ENCODE peak calls at places on chromosomes 6 and 20, in seven cellular contexts. C is brain microvascular endothelial cell; G is BJ; H is mammary epithelial cell; F is CD4-positive, alpha-beta T cell; Y is NB4; I is fibroblast of lung. E is an unnamed sample.

GRCh38 chr20:8434326-8434876 is 302.3 kb downstream of the PLCB1 start:
- DNase-seq in G (no peak), F (no peak), H (no peak), C (no peak), I (no peak), Y (peak), E (no peak)

GRCh38 chr6:100467144-100468012 is 2.7 kb upstream of the SIM1 start:
- DNase-seq in G (no peak), I (no peak), H (no peak), F (no peak), C (no peak), Y (no peak), E (no peak)

GRCh38 chr6:147506704-147507114 is 1.8 kb upstream of the SAMD5 start:
- DNase-seq in H (peak), Y (peak), F (no peak), G (no peak), I (peak), C (peak), E (peak)

GRCh38 chr6:138576303-138576702 is 77.0 kb upstream of the NHSL1 start:
- DNase-seq in I (no peak), Y (no peak), H (no peak), F (no peak), G (no peak), C (no peak), E (no peak)

GRCh38 chr6:155448823-155449789 is 6.5 kb downstream of the NOX3 start:
- DNase-seq in Y (no peak), C (no peak), G (no peak), F (no peak), I (peak), H (no peak), E (no peak)

GRCh38 chr6:152093711-152094110 is 286.2 kb downstream of the ESR1 start:
- DNase-seq in G (no peak), H (no peak), C (no peak), Y (no peak), F (no peak), I (no peak), E (no peak)

GRCh38 chr6:18212231-18212630 is 52.1 kb downstream of the DEK start:
- DNase-seq in C (no peak), G (no peak), F (no peak), I (no peak), H (no peak), Y (no peak), E (no peak)

GRCh38 chr6:150857906-150858365 is 7.6 kb upstream of the MTHFD1L start:
- DNase-seq in G (no peak), H (no peak), Y (no peak), C (no peak), I (no peak), F (no peak), E (no peak)

GRCh38 chr6:136069119-136069518 is 181.0 kb downstream of the MTFR2 start:
- DNase-seq in Y (no peak), C (peak), I (peak), G (no peak), H (peak), F (no peak), E (peak)

GRCh38 chr6:133623621-133624020 is 265.3 kb upstream of the TCF21 start:
- DNase-seq in C (no peak), H (no peak), I (no peak), Y (no peak), F (no peak), G (no peak), E (no peak)

GRCh38 chr6:169997930-169998218 is 246.5 kb downstream of the ERMARD start:
- DNase-seq in C (no peak), Y (peak), G (no peak), F (no peak), I (no peak), H (no peak), E (no peak)

GRCh38 chr6:25880601-25881000 is 6.6 kb upstream of the SLC17A3 start:
- DNase-seq in I (no peak), C (no peak), H (no peak), G (no peak), Y (no peak), F (no peak), E (no peak)

GRCh38 chr6:81988871-81989270 is 236.4 kb upstream of the TENT5A start:
- DNase-seq in G (no peak), I (no peak), F (no peak), C (no peak), H (no peak), Y (no peak), E (no peak)

GRCh38 chr6:99446076-99446475 is 21.0 kb upstream of the PNISR start:
- DNase-seq in Y (no peak), H (no peak), C (no peak), I (no peak), F (no peak), G (no peak), E (no peak)

GRCh38 chr6:144077881-144078280 is 17.5 kb downstream of the SF3B5 start:
- DNase-seq in F (no peak), C (no peak), Y (no peak), H (no peak), I (no peak), G (no peak), E (no peak)

GRCh38 chr6:160733045-160733646 is 31.1 kb downstream of the PLG start:
- DNase-seq in G (no peak), C (peak), Y (peak), H (peak), I (peak), F (no peak), E (peak)

GRCh38 chr6:160735523-160735922 is 33.5 kb downstream of the PLG start:
- DNase-seq in G (no peak), H (no peak), Y (no peak), I (no peak), F (no peak), C (no peak), E (no peak)

GRCh38 chr6:160734627-160735026 is 32.6 kb downstream of the PLG start:
- DNase-seq in I (no peak), H (no peak), F (no peak), C (no peak), Y (no peak), G (no peak), E (no peak)

DNA sequence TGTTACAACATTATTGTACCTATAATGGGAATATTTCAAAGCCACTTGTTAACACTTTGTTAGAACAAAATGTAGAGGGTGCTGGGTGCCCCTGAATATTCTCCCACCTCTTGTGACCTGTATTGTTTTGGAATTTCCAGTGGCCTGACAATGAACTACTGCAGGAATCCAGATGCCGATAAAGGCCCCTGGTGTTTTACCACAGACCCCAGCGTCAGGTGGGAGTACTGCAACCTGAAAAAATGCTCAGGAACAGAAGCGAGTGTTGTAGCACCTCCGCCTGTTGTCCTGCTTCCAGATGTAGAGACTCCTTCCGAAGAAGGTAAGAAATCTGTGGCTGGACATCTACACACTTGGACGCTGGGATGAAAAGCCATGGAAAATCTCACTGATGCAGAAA is 28.9 kb downstream of the PLG start:
- DNase-seq in G (no peak), C (peak), F (no peak), I (no peak), H (peak), Y (peak), E (no peak)
- TF ChIP-seq CTCF in G (no peak), C (no peak), F (no peak), I (peak), H (peak), Y (peak), E (peak)

GRCh38 chr6:36516559-36516958 is 30.7 kb downstream of the STK38 start:
- DNase-seq in I (no peak), C (no peak), G (no peak), H (no peak), F (no peak), Y (no peak), E (no peak)

GRCh38 chr6:36519352-36519751 is 27.9 kb downstream of the STK38 start:
- DNase-seq in G (no peak), F (no peak), C (no peak), Y (no peak), I (no peak), H (no peak), E (no peak)

GRCh38 chr6:36516991-36517390 is 30.3 kb downstream of the STK38 start:
- DNase-seq in Y (no peak), G (no peak), C (no peak), I (no peak), F (no peak), H (no peak), E (no peak)

GRCh38 chr6:36515844-36516243 is 31.4 kb downstream of the STK38 start:
- DNase-seq in Y (no peak), F (no peak), G (no peak), H (no peak), C (no peak), I (no peak), E (no peak)

GRCh38 chr6:36517408-36517807 is 29.9 kb downstream of the STK38 start:
- DNase-seq in I (no peak), Y (no peak), C (no peak), F (no peak), G (no peak), H (no peak), E (no peak)
- TF ChIP-seq CTCF in I (no peak), Y (no peak), C (no peak), F (no peak), G (no peak), H (no peak), E (no peak)

DNA sequence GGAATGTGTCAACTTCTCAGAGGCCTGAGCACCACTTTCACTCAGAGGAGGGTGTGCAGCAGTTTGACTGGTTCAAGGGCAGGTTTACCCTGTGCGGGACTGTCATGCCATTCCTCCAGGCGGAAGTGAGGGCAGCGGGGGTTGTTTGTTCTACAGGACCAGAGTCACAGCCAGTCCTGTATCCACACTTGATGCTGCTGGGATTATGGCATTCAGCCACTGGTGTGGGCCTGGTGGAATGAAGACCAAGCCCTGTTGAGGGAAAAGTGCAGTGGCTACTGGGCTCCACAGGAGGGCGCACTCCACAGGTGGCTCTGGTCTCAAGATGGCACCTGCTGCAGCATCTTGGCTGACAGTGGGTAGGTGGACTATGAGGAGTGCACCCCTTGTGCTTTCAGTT is 14.8 kb downstream of the SEMG2 start:
- DNase-seq in G (no peak), C (no peak), H (no peak), F (no peak), I (no peak), Y (no peak), E (no peak)
- TF ChIP-seq CTCF in G (peak), C (peak), H (peak), F (no peak), I (peak), Y (peak), E (peak)

DNA sequence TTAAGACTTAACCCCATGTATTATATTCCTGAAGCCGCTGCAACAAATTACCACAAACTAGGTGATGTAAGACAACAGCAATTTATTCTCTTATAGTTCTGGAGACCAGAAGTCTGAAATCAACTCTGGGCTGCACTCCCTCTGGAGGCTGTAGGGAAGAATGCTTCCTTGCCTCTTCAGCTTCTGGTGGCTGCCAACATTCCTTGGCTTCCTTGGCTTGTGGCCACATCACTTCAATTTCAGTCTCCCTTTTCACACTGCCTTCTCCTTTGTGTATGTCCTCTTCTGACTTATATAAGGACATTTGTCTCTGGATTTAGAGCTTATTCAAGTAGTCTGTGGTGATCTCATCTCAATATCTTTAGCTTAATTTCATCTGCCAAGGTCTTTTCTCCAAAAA is 141.6 kb downstream of the DHX35 start:
- DNase-seq in I (peak), F (no peak), Y (no peak), G (no peak), H (no peak), C (no peak), E (no peak)
- TF ChIP-seq CTCF in I (no peak), F (no peak), Y (peak), G (no peak), H (no peak), C (peak), E (peak)

GRCh38 chr6:54697423-54697822 is 149.1 kb upstream of the FAM83B start:
- DNase-seq in F (no peak), G (no peak), I (no peak), C (no peak), Y (no peak), H (peak), E (no peak)
- TF ChIP-seq CTCF in F (no peak), G (peak), I (peak), C (peak), Y (no peak), H (peak), E (peak)

GRCh38 chr20:14334306-14334930 is 3.0 kb downstream of the FLRT3 start:
- DNase-seq in I (peak), Y (peak), F (no peak), H (peak), C (peak), G (no peak), E (no peak)
- TF ChIP-seq CTCF in I (peak), Y (peak), F (no peak), H (peak), C (peak), G (peak), E (no peak)

GRCh38 chr6:21128601-21129000 is 464.9 kb upstream of the SOX4 start:
- DNase-seq in G (no peak), I (no peak), H (no peak), F (no peak), Y (no peak), C (no peak), E (no peak)

GRCh38 chr6:21121737-21122136 is 471.8 kb upstream of the SOX4 start:
- DNase-seq in F (no peak), C (no peak), H (no peak), I (no peak), G (no peak), Y (no peak), E (no peak)

GRCh38 chr6:21123485-21124436 is 469.8 kb upstream of the SOX4 start:
- DNase-seq in H (no peak), C (no peak), F (no peak), G (no peak), Y (no peak), I (no peak), E (no peak)
- TF ChIP-seq CTCF in H (no peak), C (no peak), F (no peak), G (no peak), Y (no peak), I (no peak), E (no peak)

GRCh38 chr6:3258720-3259490 is at the start of gene PSMG4:
- DNase-seq in I (peak), F (peak), H (peak), Y (peak), C (peak), G (peak), E (peak)
- TF ChIP-seq CTCF in I (no peak), F (no peak), H (no peak), Y (no peak), C (no peak), G (no peak), E (no peak)

DNA sequence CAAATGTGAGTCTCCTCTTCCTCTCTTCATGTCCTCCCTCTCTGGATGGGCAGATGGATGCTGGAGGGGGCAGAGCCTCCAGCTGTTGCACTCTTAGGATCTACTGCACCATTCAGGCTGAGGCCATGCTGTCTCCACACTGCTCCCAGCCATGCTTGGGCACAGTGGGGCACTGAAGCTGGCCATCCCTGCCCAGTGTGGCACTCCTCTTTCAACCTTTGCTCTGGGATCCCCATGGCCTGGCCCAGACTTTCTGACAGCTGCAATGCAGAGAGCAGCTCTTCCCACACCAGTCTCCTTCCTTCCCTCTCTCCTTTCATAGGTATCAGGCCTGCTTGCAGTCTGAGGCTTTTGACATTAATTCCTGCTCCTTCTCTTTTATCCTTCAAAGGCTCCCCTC is 9.3 kb downstream of the KCNK17 start:
- DNase-seq in H (no peak), Y (no peak), G (no peak), F (no peak), C (no peak), I (no peak), E (no peak)
- TF ChIP-seq CTCF in H (no peak), Y (no peak), G (no peak), F (no peak), C (no peak), I (no peak), E (no peak)

E was measured in HFFc6.